ENCODE peak calls at places on chromosomes 3 and 15, in ten cellular contexts. C, P, S, E, O, N, Z, U, Y and R are unnamed samples.

GRCh38 chr15:38846351-38846750 is 281.7 kb upstream of the RASGRP1 start:
- DNase-seq in O (no peak), N (no peak), P (no peak), C (peak), Z (no peak), Y (no peak), S (no peak), E (no peak), U (no peak), R (no peak)

GRCh38 chr15:52208306-52208946 is 17.2 kb upstream of the GNB5 start:
- DNase-seq in U (peak), Z (no peak), C (peak), S (peak), Y (peak), O (peak), P (no peak), E (peak), N (peak), R (no peak)

GRCh38 chr3:120196812-120197211 is 88.2 kb downstream of the GPR156 start:
- DNase-seq in O (no peak), S (no peak), Z (no peak), U (no peak), P (no peak), Y (no peak), N (no peak), E (no peak), C (no peak), R (no peak)

GRCh38 chr3:97970929-97971460 is 1.2 kb downstream of the RIOX2 start:
- DNase-seq in U (no peak), Z (no peak), P (no peak), O (no peak), E (no peak), N (no peak), Y (no peak), C (no peak), S (no peak), R (no peak)

GRCh38 chr3:190048831-190049541 is 71.7 kb downstream of the P3H2 start:
- DNase-seq in Z (no peak), C (peak), U (no peak), E (peak), O (no peak), Y (no peak), S (no peak), P (no peak), N (no peak), R (no peak)

GRCh38 chr3:183158552-183159006 is 4.0 kb downstream of the LAMP3 start:
- DNase-seq in Z (no peak), N (no peak), U (no peak), P (no peak), C (peak), E (no peak), S (no peak), Y (no peak), O (no peak), R (no peak)

GRCh38 chr15:69760263-69760855 is 307.7 kb downstream of the RPLP1 start:
- DNase-seq in S (no peak), Y (no peak), C (peak), N (no peak), Z (no peak), O (no peak), E (no peak), P (no peak), U (no peak), R (no peak)

GRCh38 chr15:77440378-77440999 is 19.8 kb downstream of the HMG20A start:
- DNase-seq in Y (no peak), N (no peak), C (peak), E (no peak), Z (no peak), P (no peak), S (no peak), O (no peak), U (no peak), R (no peak)

GRCh38 chr15:67175643-67176071 is 78.8 kb downstream of the AAGAB start:
- DNase-seq in O (no peak), Z (no peak), Y (no peak), N (no peak), S (no peak), U (peak), C (peak), P (peak), E (peak), R (no peak)

GRCh38 chr15:34886134-34886533 is 83.4 kb downstream of the AQR start:
- DNase-seq in E (no peak), O (no peak), Y (no peak), S (no peak), N (no peak), P (no peak), C (peak), U (no peak), Z (no peak), R (no peak)

GRCh38 chr15:67707520-67708283 is 117.6 kb upstream of the SKOR1 start:
- DNase-seq in Y (no peak), Z (no peak), P (no peak), E (no peak), C (peak), N (no peak), U (no peak), S (no peak), O (no peak), R (no peak)

GRCh38 chr3:172449468-172450149 is 1.4 kb upstream of the GHSR start:
- DNase-seq in E (no peak), Z (no peak), O (peak), Y (no peak), C (peak), P (no peak), S (no peak), N (no peak), U (no peak), R (no peak)

GRCh38 chr15:92226020-92226612 is 167.6 kb upstream of the ST8SIA2 start:
- DNase-seq in Z (no peak), N (no peak), P (no peak), Y (no peak), O (no peak), E (no peak), C (no peak), S (no peak), U (no peak), R (no peak)

GRCh38 chr3:44186111-44186672 is 55.5 kb upstream of the TOPAZ1 start:
- DNase-seq in S (no peak), O (no peak), Z (no peak), U (no peak), E (no peak), P (no peak), C (no peak), N (no peak), Y (no peak), R (no peak)

GRCh38 chr3:101940521-101940992 is 91.2 kb downstream of the NFKBIZ start:
- DNase-seq in P (no peak), S (no peak), Y (peak), C (peak), Z (no peak), E (peak), U (no peak), O (peak), N (peak), R (peak)

GRCh38 chr3:151156618-151157216 is 46.3 kb downstream of the GPR171 start:
- DNase-seq in P (no peak), E (no peak), Y (no peak), S (peak), N (peak), O (no peak), Z (no peak), U (no peak), C (peak), R (no peak)
- TF ChIP-seq CTCF in P (no peak), E (peak), Y (peak), S (peak), N (peak), O (no peak), Z (no peak), U (peak), C (peak), R (peak)

DNA sequence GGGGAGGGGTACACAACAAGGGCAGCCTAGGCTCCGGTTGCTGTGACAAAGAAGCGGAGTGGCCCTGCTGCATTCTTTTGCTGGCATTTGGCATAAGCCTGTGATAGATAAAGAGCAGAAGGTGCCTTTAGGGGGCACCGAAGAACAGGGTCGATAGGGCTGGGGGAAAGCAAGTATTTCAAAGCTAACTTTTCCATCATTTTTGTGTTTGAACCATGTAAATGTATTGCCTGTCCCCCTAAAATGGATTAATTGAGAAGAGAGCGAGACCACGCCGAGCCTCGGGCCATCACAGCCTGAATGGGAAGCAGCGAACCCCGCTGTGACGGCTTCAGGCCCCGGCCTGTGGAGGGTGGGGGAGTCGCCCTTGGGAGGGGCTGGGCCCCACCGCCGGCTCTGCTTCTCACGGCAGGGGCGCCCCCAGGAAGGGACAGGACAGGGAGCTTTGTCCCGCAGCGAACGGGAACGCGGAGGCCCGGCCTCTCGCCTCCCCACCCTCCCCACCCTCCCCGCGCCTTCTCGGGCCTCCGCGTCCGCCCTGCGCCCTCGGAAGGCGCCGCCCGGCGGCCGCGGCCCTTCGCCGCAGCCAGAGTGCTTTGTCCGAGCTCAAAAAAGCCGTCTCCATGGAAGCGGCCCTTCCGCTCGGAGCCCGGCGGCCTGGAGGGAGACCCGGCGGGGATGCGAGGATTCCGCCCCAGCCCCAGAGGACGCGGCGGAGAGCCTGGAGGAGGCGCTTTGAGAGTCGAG is 32.4 kb upstream of the ALDH1L1 start:
- DNase-seq in O (peak), P (no peak), S (no peak), U (peak), Z (no peak), E (no peak), C (peak), N (no peak), Y (peak), R (peak)
- TF ChIP-seq CTCF in O (no peak), P (no peak), S (peak), U (peak), Z (peak), E (peak), C (peak), N (peak), Y (no peak), R (peak)

GRCh38 chr3:165346503-165346902 is 150.3 kb upstream of the SLITRK3 start:
- DNase-seq in E (no peak), O (no peak), U (no peak), S (no peak), Z (no peak), C (no peak), N (no peak), P (no peak), Y (no peak), R (no peak)
- TF ChIP-seq CTCF in E (no peak), O (no peak), U (no peak), S (no peak), Z (no peak), C (no peak), N (no peak), P (no peak), Y (no peak), R (no peak)

GRCh38 chr3:131535131-131535530 is 32.4 kb upstream of the MRPL3 start:
- DNase-seq in U (no peak), C (peak), P (no peak), S (no peak), Y (no peak), Z (no peak), N (no peak), E (no peak), O (no peak), R (no peak)
- TF ChIP-seq CTCF in U (no peak), C (no peak), P (no peak), S (no peak), Y (no peak), Z (no peak), N (no peak), E (no peak), O (no peak), R (no peak)

GRCh38 chr15:72166716-72167417 is 30.7 kb downstream of the GRAMD2A start:
- DNase-seq in N (no peak), P (no peak), Z (no peak), Y (peak), E (no peak), O (no peak), S (no peak), C (no peak), U (no peak), R (no peak)

GRCh38 chr15:72163719-72164118 is 33.9 kb downstream of the GRAMD2A start:
- DNase-seq in O (no peak), Z (no peak), U (no peak), P (no peak), C (no peak), Y (no peak), N (no peak), E (no peak), S (no peak), R (no peak)

GRCh38 chr15:72160846-72161245 is 36.7 kb downstream of the GRAMD2A start:
- DNase-seq in E (no peak), S (no peak), O (no peak), U (no peak), P (no peak), Y (no peak), N (no peak), Z (no peak), C (no peak), R (no peak)

GRCh38 chr15:72161351-72162132 is 36.0 kb downstream of the GRAMD2A start:
- DNase-seq in Z (no peak), C (no peak), E (no peak), O (no peak), U (no peak), P (no peak), Y (peak), S (no peak), N (no peak), R (no peak)

GRCh38 chr15:72162569-72162968 is 35.0 kb downstream of the GRAMD2A start:
- DNase-seq in S (no peak), O (no peak), P (no peak), Z (no peak), U (no peak), E (no peak), Y (no peak), C (no peak), N (no peak), R (no peak)
- TF ChIP-seq CTCF in S (peak), O (no peak), P (no peak), Z (no peak), U (no peak), E (no peak), Y (no peak), C (no peak), N (no peak), R (no peak)

GRCh38 chr3:7410782-7411181 is 549.9 kb downstream of the GRM7 start:
- DNase-seq in P (no peak), S (no peak), Z (no peak), E (no peak), O (no peak), C (no peak), N (no peak), U (no peak), Y (no peak), R (no peak)

GRCh38 chr3:7401418-7401817 is 540.5 kb downstream of the GRM7 start:
- DNase-seq in N (no peak), O (no peak), E (no peak), U (no peak), Z (no peak), C (no peak), S (no peak), Y (no peak), P (no peak), R (no peak)

DNA sequence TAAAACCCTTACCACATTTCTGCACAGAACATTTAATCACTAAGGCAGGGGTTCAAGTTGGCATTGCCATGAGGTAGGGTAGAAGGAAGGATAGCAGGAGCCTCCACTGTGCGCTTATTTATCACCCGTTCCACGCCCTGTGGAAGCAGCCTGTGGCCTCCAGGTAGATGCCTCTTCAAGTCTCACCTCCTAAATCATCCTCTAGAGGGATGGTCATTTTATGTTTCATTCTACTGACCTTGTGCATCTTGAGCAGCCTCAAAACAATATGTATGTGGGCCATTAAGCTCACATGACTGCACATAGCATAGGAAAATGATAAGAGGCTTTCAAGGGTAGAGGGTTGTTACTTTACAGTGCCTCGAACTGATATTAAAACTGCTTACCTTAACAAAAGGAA is 546.2 kb downstream of the GRM7 start:
- DNase-seq in P (no peak), E (no peak), C (no peak), Z (no peak), S (no peak), O (no peak), Y (no peak), N (no peak), U (no peak), R (no peak)
- TF ChIP-seq CTCF in P (no peak), E (no peak), C (no peak), Z (no peak), S (no peak), O (no peak), Y (no peak), N (no peak), U (no peak), R (no peak)

GRCh38 chr3:134477938-134478337 is 7.8 kb downstream of the ANAPC13 start:
- DNase-seq in E (no peak), Y (no peak), P (no peak), Z (no peak), U (no peak), N (no peak), C (no peak), O (no peak), S (no peak), R (no peak)
- TF ChIP-seq CTCF in E (no peak), Y (no peak), P (no peak), Z (no peak), U (no peak), N (no peak), C (no peak), O (no peak), S (no peak), R (no peak)

DNA sequence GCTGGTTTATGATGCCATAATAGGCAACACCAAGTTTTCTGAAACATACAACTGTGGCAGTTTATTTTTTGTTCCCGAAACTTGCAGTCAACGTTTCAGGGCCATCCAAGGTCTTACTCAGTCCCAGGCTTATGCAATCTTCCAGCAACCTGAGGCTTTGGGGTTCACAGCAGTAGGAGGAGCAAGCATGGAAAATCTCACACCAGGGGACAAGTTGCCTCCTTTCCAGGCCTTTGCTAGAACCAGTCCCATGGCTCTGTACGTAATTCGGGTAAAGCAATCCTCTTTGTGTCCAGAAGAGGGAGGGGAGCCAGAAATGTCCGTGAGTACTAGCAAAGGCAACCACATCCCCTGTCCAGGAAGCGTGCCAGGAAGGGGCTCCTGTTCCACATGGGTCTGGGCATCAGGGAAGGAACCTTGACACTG is 4.7 kb upstream of the FAM240A start:
- DNase-seq in P (peak), C (no peak), E (no peak), Y (no peak), O (no peak), S (no peak), U (no peak), N (no peak), Z (no peak), R (no peak)
- TF ChIP-seq CTCF in P (no peak), C (no peak), E (peak), Y (no peak), O (no peak), S (no peak), U (no peak), N (peak), Z (no peak), R (no peak)

GRCh38 chr3:42185044-42185443 is 80.9 kb downstream of the CCK start:
- DNase-seq in U (no peak), S (no peak), Y (no peak), C (peak), O (no peak), Z (no peak), P (peak), N (peak), E (peak), R (no peak)

GRCh38 chr3:42180901-42181300 is 85.1 kb downstream of the CCK start:
- DNase-seq in Y (no peak), Z (no peak), C (no peak), P (no peak), O (no peak), S (no peak), U (no peak), N (no peak), E (no peak), R (no peak)

GRCh38 chr3:42182555-42182954 is 83.4 kb downstream of the CCK start:
- DNase-seq in U (no peak), Y (no peak), E (no peak), S (no peak), P (no peak), Z (no peak), N (no peak), C (peak), O (no peak), R (no peak)

GRCh38 chr3:42184622-42185010 is 81.4 kb downstream of the CCK start:
- DNase-seq in U (no peak), P (peak), O (no peak), Z (no peak), N (no peak), S (no peak), Y (no peak), C (no peak), E (no peak), R (no peak)

GRCh38 chr3:42183991-42184621 is 81.9 kb downstream of the CCK start:
- DNase-seq in N (no peak), Z (no peak), Y (no peak), U (no peak), E (no peak), P (peak), C (peak), O (no peak), S (no peak), R (no peak)
- TF ChIP-seq CTCF in N (no peak), Z (no peak), Y (no peak), U (no peak), E (no peak), P (no peak), C (no peak), O (no peak), S (no peak), R (no peak)